ENCODE peak calls at places on chromosomes 13 and 19, in six cellular contexts. E is neuronal stem cell; W is CD4-positive, alpha-beta T cell; B is H9; O is RWPE1; K is CD8-positive, alpha-beta memory T cell. M is an unnamed sample.

GRCh38 chr19:5645409-5645808 is 22.5 kb downstream of the SAFB start:
- DNase-seq in E (no peak), W (no peak), B (no peak), O (no peak), K (no peak), M (no peak)

GRCh38 chr13:107649071-107649470 is 566.3 kb downstream of the LIG4 start:
- DNase-seq in E (no peak), W (no peak), B (no peak), O (no peak), K (no peak), M (no peak)

GRCh38 chr13:33797622-33798021 is 20.3 kb upstream of the RFC3 start:
- DNase-seq in E (no peak), W (no peak), B (no peak), O (no peak), K (no peak), M (no peak)

GRCh38 chr19:18008814-18009213 is 844 bp downstream of the ARRDC2 start:
- DNase-seq in E (no peak), W (no peak), B (no peak), O (no peak), K (no peak), M (no peak)

GRCh38 chr19:48444933-48445194 is 919 bp upstream of the GRWD1 start:
- DNase-seq in E (no peak), W (no peak), B (no peak), O (no peak), K (no peak), M (no peak)

GRCh38 chr19:40768936-40769335 is 6.4 kb upstream of the MIA start:
- DNase-seq in E (no peak), W (no peak), B (no peak), O (no peak), K (no peak), M (no peak)

GRCh38 chr13:33109801-33110200 is 93.6 kb downstream of the KL start:
- DNase-seq in E (no peak), W (no peak), B (peak), O (no peak), K (no peak), M (peak)

GRCh38 chr13:46831588-46832194 is 34.7 kb upstream of the ESD start:
- DNase-seq in E (peak), W (peak), B (no peak), O (peak), K (peak), M (no peak)

GRCh38 chr13:24271611-24272451 is 37.5 kb upstream of the C1QTNF9 start:
- DNase-seq in E (no peak), W (peak), B (no peak), O (peak), K (peak), M (peak)

GRCh38 chr13:45441633-45442032 is 23.1 kb upstream of the COG3 start:
- DNase-seq in E (no peak), W (no peak), B (no peak), O (peak), K (no peak), M (no peak)

GRCh38 chr13:27406178-27406939 is 18.1 kb upstream of the GTF3A start:
- DNase-seq in E (no peak), W (peak), B (no peak), O (peak), K (peak), M (no peak)

GRCh38 chr13:27403252-27403678 is 21.2 kb upstream of the GTF3A start:
- DNase-seq in E (no peak), W (no peak), B (no peak), O (peak), K (no peak), M (peak)

GRCh38 chr13:27403727-27404385 is 20.6 kb upstream of the GTF3A start:
- DNase-seq in E (no peak), W (no peak), B (no peak), O (no peak), K (no peak), M (no peak)

GRCh38 chr13:27405521-27406134 is 18.8 kb upstream of the GTF3A start:
- DNase-seq in E (no peak), W (no peak), B (no peak), O (no peak), K (no peak), M (peak)

DNA sequence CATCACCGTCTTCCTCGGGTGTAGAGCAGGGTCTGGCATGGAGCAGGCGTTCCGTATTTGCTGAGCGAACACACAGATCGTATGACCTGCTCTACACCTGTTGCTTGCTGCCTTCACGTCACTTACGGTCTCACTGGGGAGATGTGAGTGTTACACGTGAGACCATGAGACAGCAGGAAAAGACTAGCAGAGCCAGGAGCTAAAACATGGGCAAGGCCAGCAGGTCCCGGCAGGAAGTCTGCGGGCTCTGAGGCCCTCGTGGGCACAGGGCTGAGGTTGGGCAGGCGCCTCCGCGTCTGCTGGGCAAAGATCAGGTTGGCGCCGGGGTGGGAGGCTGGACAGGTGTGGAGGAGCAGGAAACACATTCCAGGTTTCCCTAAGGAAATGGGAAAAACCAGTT is 19.7 kb upstream of the GTF3A start:
- DNase-seq in E (no peak), W (no peak), B (no peak), O (no peak), K (no peak), M (no peak)
- H3K27ac ChIP-seq in E (no peak), W (no peak), B (no peak), O (no peak), K (no peak), M (peak)

GRCh38 chr19:38842439-38843174 is 7.2 kb downstream of the HNRNPL start:
- DNase-seq in E (no peak), W (peak), B (no peak), O (no peak), K (peak), M (no peak)

GRCh38 chr19:38841180-38841766 is 8.5 kb downstream of the HNRNPL start:
- DNase-seq in E (no peak), W (no peak), B (no peak), O (no peak), K (no peak), M (no peak)

GRCh38 chr19:38843175-38843758 is 6.5 kb downstream of the HNRNPL start:
- DNase-seq in E (no peak), W (no peak), B (no peak), O (no peak), K (no peak), M (no peak)

GRCh38 chr19:38840583-38840968 is 9.0 kb upstream of the ECH1 start:
- DNase-seq in E (no peak), W (no peak), B (no peak), O (no peak), K (no peak), M (no peak)

GRCh38 chr19:38841787-38842438 is 7.9 kb downstream of the HNRNPL start:
- DNase-seq in E (no peak), W (no peak), B (no peak), O (no peak), K (peak), M (no peak)
- H3K27ac ChIP-seq in E (no peak), W (peak), B (no peak), O (no peak), K (no peak), M (no peak)

GRCh38 chr19:28521169-28521568 is 691.8 kb downstream of the UQCRFS1 start:
- DNase-seq in E (no peak), W (no peak), B (no peak), O (no peak), K (no peak), M (no peak)
- H3K27ac ChIP-seq in E (no peak), W (no peak), B (no peak), O (no peak), K (no peak), M (no peak)

GRCh38 chr19:39539165-39539518 is 819 bp downstream of the EID2 start:
- DNase-seq in E (no peak), W (no peak), B (no peak), O (peak), K (no peak), M (no peak)
- H3K27ac ChIP-seq in E (peak), W (peak), B (no peak), O (peak), K (peak), M (peak)

GRCh38 chr13:110348309-110348625 is 41.2 kb downstream of the COL4A2 start:
- DNase-seq in E (no peak), W (no peak), B (no peak), O (no peak), K (no peak), M (no peak)

GRCh38 chr13:110347088-110347487 is 40.0 kb downstream of the COL4A2 start:
- DNase-seq in E (no peak), W (no peak), B (no peak), O (no peak), K (no peak), M (no peak)

GRCh38 chr13:110347535-110348308 is 40.6 kb downstream of the COL4A2 start:
- DNase-seq in E (no peak), W (no peak), B (no peak), O (peak), K (no peak), M (peak)

GRCh38 chr13:110349239-110349638 is 42.2 kb downstream of the COL4A2 start:
- DNase-seq in E (no peak), W (no peak), B (no peak), O (no peak), K (no peak), M (peak)

DNA sequence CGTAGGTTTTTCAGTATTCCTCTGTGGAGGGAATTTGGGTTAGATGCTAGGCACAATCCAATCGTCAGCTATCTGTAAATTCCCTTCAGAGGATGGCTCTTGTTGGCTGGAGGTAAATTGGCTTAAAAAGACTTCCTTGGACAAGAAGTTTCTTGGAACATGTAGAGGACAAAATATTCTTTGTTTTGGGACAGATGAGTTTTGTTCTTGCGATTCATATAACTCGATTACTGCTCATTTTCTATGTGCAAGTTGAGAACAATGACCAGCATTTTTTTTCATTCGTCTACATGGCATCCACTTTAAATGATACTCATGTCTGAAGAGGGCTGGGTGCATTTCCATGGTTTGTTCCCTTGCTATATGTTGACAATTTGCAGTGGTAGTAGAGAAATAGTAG is 41.7 kb downstream of the COL4A2 start:
- DNase-seq in E (no peak), W (no peak), B (no peak), O (no peak), K (no peak), M (no peak)
- H3K27ac ChIP-seq in E (no peak), W (no peak), B (no peak), O (no peak), K (no peak), M (peak)

DNA sequence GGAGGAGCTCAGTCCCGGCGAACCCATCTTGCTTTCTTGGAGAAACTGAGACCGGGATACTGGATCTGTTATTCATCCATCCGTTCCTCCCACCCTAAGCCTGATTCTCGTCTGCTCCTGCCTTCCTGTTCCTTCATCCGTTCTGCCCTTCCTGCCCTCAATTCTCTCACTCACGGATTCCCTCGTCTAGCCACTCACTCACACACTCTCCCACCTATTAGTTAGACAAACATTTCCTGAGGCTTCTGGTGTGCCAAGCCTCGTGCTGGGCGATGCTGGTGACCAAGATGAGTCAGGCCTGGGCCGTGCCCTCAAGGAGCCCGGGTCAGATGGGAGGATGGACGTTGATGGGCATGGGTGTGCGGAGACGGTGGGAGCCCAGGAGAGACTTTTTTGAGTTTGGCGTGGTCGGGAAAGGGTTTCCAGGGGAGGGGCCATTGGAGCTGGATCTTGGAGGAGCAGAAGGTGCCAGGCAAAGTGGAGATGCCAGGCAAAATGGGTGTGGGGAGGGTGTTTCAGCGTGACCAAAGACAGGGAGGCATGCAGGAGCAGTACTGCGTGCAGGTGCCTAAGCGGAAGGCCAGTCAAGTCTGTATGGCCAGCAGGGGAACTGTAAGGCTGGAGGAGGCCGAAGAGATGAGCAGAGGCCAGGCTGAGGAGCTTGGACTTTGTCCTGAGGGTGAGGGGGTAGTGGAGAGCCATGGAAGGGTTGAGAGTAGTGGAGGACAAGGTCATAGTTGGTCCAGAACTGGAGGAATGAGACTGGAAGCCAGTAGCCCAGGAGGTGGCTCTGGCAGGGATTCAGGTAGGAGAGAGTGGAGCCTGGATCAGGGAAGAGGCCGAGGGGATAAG is 7.4 kb upstream of the CNFN start:
- DNase-seq in E (no peak), W (no peak), B (no peak), O (no peak), K (no peak), M (no peak)
- H3K27ac ChIP-seq in E (no peak), W (no peak), B (no peak), O (peak), K (peak), M (no peak)

GRCh38 chr19:1362385-1363257 is 21.1 kb upstream of the NDUFS7 start:
- DNase-seq in E (no peak), W (no peak), B (no peak), O (no peak), K (no peak), M (no peak)

GRCh38 chr19:1360126-1360817 is 23.4 kb upstream of the NDUFS7 start:
- DNase-seq in E (no peak), W (no peak), B (no peak), O (no peak), K (no peak), M (no peak)

GRCh38 chr19:1361601-1362384 is 21.9 kb upstream of the NDUFS7 start:
- DNase-seq in E (no peak), W (no peak), B (no peak), O (no peak), K (no peak), M (peak)

GRCh38 chr19:1363599-1363998 is 20.1 kb upstream of the NDUFS7 start:
- DNase-seq in E (no peak), W (no peak), B (no peak), O (no peak), K (peak), M (no peak)

GRCh38 chr19:1360818-1361461 is 22.8 kb upstream of the NDUFS7 start:
- DNase-seq in E (no peak), W (no peak), B (no peak), O (no peak), K (no peak), M (peak)
- H3K27ac ChIP-seq in E (peak), W (no peak), B (no peak), O (peak), K (no peak), M (peak)

GRCh38 chr19:3510727-3511126 is 4.6 kb downstream of the FZR1 start:
- DNase-seq in E (no peak), W (no peak), B (no peak), O (no peak), K (no peak), M (no peak)

GRCh38 chr19:3507371-3508120 is 1.4 kb downstream of the FZR1 start:
- DNase-seq in E (no peak), W (no peak), B (peak), O (no peak), K (no peak), M (no peak)

GRCh38 chr19:3509566-3509989 is 3.5 kb downstream of the FZR1 start:
- DNase-seq in E (no peak), W (no peak), B (no peak), O (peak), K (no peak), M (no peak)

GRCh38 chr19:3506384-3507340 is 551 bp downstream of the FZR1 start:
- DNase-seq in E (no peak), W (no peak), B (no peak), O (no peak), K (peak), M (peak)

GRCh38 chr19:3508771-3509535 is 2.8 kb downstream of the FZR1 start:
- DNase-seq in E (no peak), W (no peak), B (no peak), O (no peak), K (no peak), M (no peak)
- H3K27ac ChIP-seq in E (no peak), W (no peak), B (no peak), O (peak), K (no peak), M (no peak)

GRCh38 chr13:100491164-100491847 is 97.3 kb downstream of the GGACT start:
- DNase-seq in E (no peak), W (no peak), B (no peak), O (no peak), K (no peak), M (peak)
- H3K27ac ChIP-seq in E (no peak), W (no peak), B (peak), O (no peak), K (no peak), M (peak)

DNA sequence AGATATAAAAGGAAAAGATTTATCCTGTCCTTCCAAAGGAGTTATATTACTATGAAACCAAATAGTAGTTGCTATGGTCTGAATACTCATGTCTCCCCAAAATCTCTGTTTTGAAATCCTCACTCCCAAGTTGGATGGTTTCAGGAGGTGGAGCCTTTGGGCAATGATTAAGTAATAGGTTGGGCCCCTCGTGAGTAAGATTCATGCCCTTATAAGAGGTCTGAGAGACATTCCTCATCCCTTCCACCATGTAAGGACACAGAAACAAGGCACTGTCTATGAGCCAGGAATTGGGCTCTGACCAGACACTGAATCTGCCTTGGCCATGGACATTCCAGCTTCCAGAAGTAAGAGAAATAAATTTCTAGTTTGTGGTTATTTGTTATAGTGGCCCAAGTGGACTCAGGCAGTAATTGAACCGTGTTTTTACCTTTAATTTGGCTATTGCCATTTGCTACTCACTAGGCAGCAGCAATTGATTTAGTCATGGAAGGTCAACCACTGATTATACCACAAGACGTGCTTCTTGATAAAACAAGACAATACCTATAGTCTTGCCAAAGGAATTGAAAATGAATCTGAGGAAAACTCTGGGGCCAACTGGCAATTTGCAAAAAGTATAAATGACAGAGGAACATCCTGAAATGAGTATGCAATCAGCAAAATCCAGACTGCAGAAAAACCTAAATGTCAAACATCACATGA is 717.4 kb upstream of the SPRY2 start:
- DNase-seq in E (no peak), W (no peak), B (no peak), O (no peak), K (no peak), M (no peak)
- H3K27ac ChIP-seq in E (no peak), W (no peak), B (no peak), O (no peak), K (no peak), M (no peak)

M was measured in SJCRH30.